ENCODE peak calls at places on chromosome 12, in eight cellular contexts. X is GM06990, P is lower lobe of right lung, K is heart right ventricle, A is mammary epithelial cell, N is astrocyte, L is body of pancreas, V is left ventricle myocardium inferior. C is an unnamed sample.

GRCh38 chr12:50302686-50303085 is 19.4 kb upstream of the LIMA1 start:
- DNase-seq in X (no peak), P (no peak), K (no peak), A (no peak), N (peak), L (no peak), V (no peak), C (no peak)

GRCh38 chr12:107622005-107622404 is 63.6 kb upstream of the PWP1 start:
- DNase-seq in X (no peak), P (no peak), K (no peak), A (no peak), N (peak), L (no peak), V (no peak), C (peak)

GRCh38 chr12:118109088-118109487 is 5.3 kb upstream of the VSIG10 start:
- DNase-seq in X (no peak), P (no peak), K (no peak), A (no peak), N (no peak), L (no peak), V (no peak), C (no peak)

GRCh38 chr12:6271281-6271680 is 39.2 kb upstream of the PLEKHG6 start:
- DNase-seq in X (no peak), P (peak), K (no peak), A (no peak), N (no peak), L (no peak), V (no peak), C (no peak)

GRCh38 chr12:12560587-12561304 is 1.9 kb downstream of the DUSP16 start:
- DNase-seq in X (peak), P (no peak), K (peak), A (peak), N (peak), L (peak), V (no peak), C (peak)

GRCh38 chr12:56204275-56204674 is 15.0 kb upstream of the SMARCC2 start:
- DNase-seq in X (no peak), P (no peak), K (no peak), A (no peak), N (no peak), L (no peak), V (no peak), C (no peak)

GRCh38 chr12:79083181-79083580 is 218.6 kb downstream of the SYT1 start:
- DNase-seq in X (no peak), P (no peak), K (no peak), A (peak), N (peak), L (no peak), V (no peak), C (peak)

GRCh38 chr12:75900781-75901254 is 130.8 kb downstream of the PHLDA1 start:
- DNase-seq in X (no peak), P (no peak), K (no peak), A (no peak), N (no peak), L (no peak), V (no peak), C (no peak)

GRCh38 chr12:15756822-15757221 is 32.4 kb downstream of the EPS8 start:
- DNase-seq in X (no peak), P (no peak), K (no peak), A (peak), N (peak), L (no peak), V (no peak), C (no peak)

GRCh38 chr12:41142376-41142775 is 45.7 kb upstream of the PDZRN4 start:
- DNase-seq in X (no peak), P (no peak), K (no peak), A (no peak), N (no peak), L (no peak), V (no peak), C (no peak)

GRCh38 chr12:12097821-12098688 is 27.3 kb downstream of the BCL2L14 start:
- DNase-seq in X (no peak), P (no peak), K (no peak), A (no peak), N (peak), L (no peak), V (no peak), C (no peak)

GRCh38 chr12:22039361-22039760 is 6.7 kb upstream of the CMAS start:
- DNase-seq in X (no peak), P (no peak), K (no peak), A (no peak), N (no peak), L (no peak), V (no peak), C (no peak)
- H3K4me3 ChIP-seq in X (no peak), P (no peak), K (no peak), A (no peak), N (no peak), L (no peak), V (no peak), C (no peak)

GRCh38 chr12:26193539-26193938 is 1.8 kb upstream of the SSPN start:
- DNase-seq in X (no peak), P (no peak), K (no peak), A (no peak), N (no peak), L (no peak), V (no peak), C (no peak)

GRCh38 chr12:26197832-26198231 is 2.5 kb downstream of the SSPN start:
- DNase-seq in X (no peak), P (no peak), K (peak), A (no peak), N (peak), L (peak), V (no peak), C (no peak)

GRCh38 chr12:26195250-26195640 is at the start of gene SSPN:
- DNase-seq in X (peak), P (peak), K (peak), A (peak), N (peak), L (peak), V (peak), C (peak)

GRCh38 chr12:26196424-26196722 is 1.0 kb downstream of the SSPN start:
- DNase-seq in X (no peak), P (no peak), K (no peak), A (peak), N (peak), L (no peak), V (no peak), C (peak)

GRCh38 chr12:26195641-26196423 is 459 bp downstream of the SSPN start:
- DNase-seq in X (peak), P (peak), K (peak), A (peak), N (peak), L (peak), V (peak), C (peak)
- H3K4me3 ChIP-seq in X (peak), P (peak), K (peak), A (peak), N (peak), L (peak), V (peak), C (peak)

GRCh38 chr12:119802472-119802871 is 74.6 kb downstream of the CIT start:
- DNase-seq in X (no peak), P (no peak), K (peak), A (no peak), N (peak), L (no peak), V (peak), C (peak)

GRCh38 chr12:119803391-119803791 is 73.7 kb downstream of the CIT start:
- DNase-seq in X (no peak), P (no peak), K (no peak), A (no peak), N (peak), L (peak), V (no peak), C (peak)

GRCh38 chr12:119808441-119808840 is 68.7 kb downstream of the CIT start:
- DNase-seq in X (no peak), P (no peak), K (no peak), A (peak), N (no peak), L (no peak), V (no peak), C (no peak)

GRCh38 chr12:119807380-119807779 is 69.7 kb downstream of the CIT start:
- DNase-seq in X (no peak), P (no peak), K (no peak), A (no peak), N (no peak), L (peak), V (no peak), C (no peak)

GRCh38 chr12:119804011-119804641 is 73.0 kb downstream of the CIT start:
- DNase-seq in X (peak), P (peak), K (peak), A (peak), N (peak), L (peak), V (peak), C (peak)
- H3K4me3 ChIP-seq in X (no peak), P (peak), K (peak), A (peak), N (peak), L (no peak), V (peak), C (peak)

GRCh38 chr12:98797200-98797599 is 152.1 kb downstream of the APAF1 start:
- DNase-seq in X (no peak), P (no peak), K (no peak), A (no peak), N (no peak), L (no peak), V (no peak), C (no peak)

GRCh38 chr12:98793121-98793520 is 148.0 kb downstream of the APAF1 start:
- DNase-seq in X (no peak), P (no peak), K (no peak), A (no peak), N (peak), L (no peak), V (no peak), C (no peak)

GRCh38 chr12:98799822-98800221 is 154.7 kb downstream of the APAF1 start:
- DNase-seq in X (no peak), P (no peak), K (no peak), A (no peak), N (no peak), L (no peak), V (no peak), C (no peak)

GRCh38 chr12:98799411-98799810 is 154.3 kb downstream of the APAF1 start:
- DNase-seq in X (no peak), P (no peak), K (no peak), A (no peak), N (no peak), L (no peak), V (no peak), C (no peak)

DNA sequence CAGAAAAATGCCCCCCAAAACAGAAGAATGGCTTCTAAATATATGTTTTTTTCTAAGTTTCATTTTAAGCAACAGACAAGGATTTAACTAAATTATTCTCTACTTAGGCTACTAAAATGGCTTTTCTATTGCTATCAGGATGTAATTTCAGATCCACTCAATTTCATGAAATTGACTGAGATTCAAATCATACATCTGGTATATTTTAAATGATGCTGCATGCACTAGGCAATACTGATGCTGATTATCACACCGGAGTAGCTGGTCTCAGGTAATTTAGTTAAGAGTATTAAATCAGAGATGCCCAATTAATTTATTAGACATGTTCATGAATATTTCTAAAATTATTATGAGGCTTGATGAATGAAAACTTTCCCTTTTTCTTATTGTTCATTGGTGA is 151.7 kb downstream of the APAF1 start:
- DNase-seq in X (no peak), P (no peak), K (no peak), A (no peak), N (no peak), L (no peak), V (no peak), C (no peak)
- H3K4me3 ChIP-seq in X (no peak), P (no peak), K (no peak), A (no peak), N (no peak), L (no peak), V (no peak), C (no peak)

GRCh38 chr12:43760396-43760795 is 1.6 kb downstream of the IRAK4 start:
- DNase-seq in X (no peak), P (no peak), K (no peak), A (no peak), N (no peak), L (peak), V (no peak), C (no peak)

GRCh38 chr12:43758728-43759563 is at the start of the genes IRAK4 and PUS7L:
- DNase-seq in X (peak), P (peak), K (peak), A (peak), N (peak), L (peak), V (peak), C (peak)

GRCh38 chr12:43763769-43764168 is 5.0 kb downstream of the IRAK4 start:
- DNase-seq in X (no peak), P (no peak), K (no peak), A (no peak), N (no peak), L (no peak), V (no peak), C (no peak)

GRCh38 chr12:43762596-43762995 is 3.8 kb downstream of the IRAK4 start:
- DNase-seq in X (no peak), P (no peak), K (no peak), A (no peak), N (no peak), L (no peak), V (no peak), C (no peak)

DNA sequence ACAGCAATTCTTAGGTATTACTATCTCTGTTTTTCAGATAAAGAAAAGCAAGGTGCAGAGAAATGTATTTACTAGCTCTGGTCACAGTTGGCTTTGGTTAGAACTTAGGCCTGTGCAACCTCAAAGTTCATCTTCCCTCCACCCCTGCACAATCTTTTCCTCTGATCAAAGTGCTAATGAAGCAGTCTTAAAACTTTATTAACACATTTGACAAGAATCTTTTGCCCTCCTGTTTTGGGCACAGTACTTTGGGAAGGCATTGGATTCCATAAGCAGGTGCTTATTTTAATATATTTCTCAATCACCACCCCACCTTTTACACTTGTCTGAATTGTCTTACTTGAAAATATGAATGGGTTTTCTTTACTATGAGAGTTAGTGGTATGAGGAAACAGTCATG is 2.8 kb downstream of the IRAK4 start:
- DNase-seq in X (no peak), P (no peak), K (no peak), A (no peak), N (no peak), L (no peak), V (no peak), C (no peak)
- H3K4me3 ChIP-seq in X (peak), P (no peak), K (no peak), A (no peak), N (no peak), L (no peak), V (no peak), C (no peak)

DNA sequence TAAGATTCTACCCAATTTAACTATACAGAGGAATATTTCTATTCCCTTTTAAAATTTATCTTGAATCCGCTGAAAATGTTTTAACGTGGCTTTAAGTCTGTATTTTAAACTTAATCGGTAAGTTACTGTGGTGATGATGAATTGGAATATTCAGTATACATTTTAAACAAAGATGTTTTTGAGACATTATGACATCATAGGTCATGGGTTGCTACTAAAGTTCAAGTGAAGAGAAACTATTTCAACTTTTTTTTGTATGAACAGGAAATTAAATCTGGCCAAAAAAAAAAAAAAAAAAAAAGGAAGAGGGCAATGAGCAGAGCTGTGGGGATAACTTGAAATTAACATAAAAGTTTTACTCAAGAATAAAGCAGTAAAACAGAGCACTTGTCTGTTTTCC is 109.0 kb downstream of the PLEKHA5 start:
- DNase-seq in X (no peak), P (no peak), K (no peak), A (no peak), N (no peak), L (no peak), V (no peak), C (no peak)
- H3K4me3 ChIP-seq in X (no peak), P (no peak), K (no peak), A (no peak), N (no peak), L (no peak), V (no peak), C (no peak)

DNA sequence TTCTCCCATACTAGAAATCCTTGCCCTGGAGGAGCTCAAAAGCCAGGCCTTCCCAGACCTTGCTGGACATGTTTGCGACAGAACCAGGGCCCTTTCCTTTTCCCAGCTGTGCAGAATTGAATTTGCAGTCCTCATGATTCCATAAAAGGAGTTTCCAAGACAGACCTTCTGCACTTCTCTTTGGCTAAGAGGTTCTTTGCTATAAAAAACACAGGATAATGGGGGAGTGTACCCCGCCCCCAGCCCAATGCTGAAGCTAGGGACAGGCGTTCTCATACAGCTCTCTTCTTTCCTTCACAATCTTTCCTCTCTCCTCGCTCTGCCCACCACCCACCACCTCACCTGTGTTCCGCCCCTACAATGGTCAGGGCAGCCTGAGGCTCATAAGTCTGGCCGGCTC is 172.3 kb upstream of the FKBP4 start:
- DNase-seq in X (no peak), P (no peak), K (no peak), A (no peak), N (no peak), L (no peak), V (no peak), C (no peak)
- H3K4me3 ChIP-seq in X (no peak), P (no peak), K (no peak), A (no peak), N (no peak), L (no peak), V (no peak), C (no peak)

DNA sequence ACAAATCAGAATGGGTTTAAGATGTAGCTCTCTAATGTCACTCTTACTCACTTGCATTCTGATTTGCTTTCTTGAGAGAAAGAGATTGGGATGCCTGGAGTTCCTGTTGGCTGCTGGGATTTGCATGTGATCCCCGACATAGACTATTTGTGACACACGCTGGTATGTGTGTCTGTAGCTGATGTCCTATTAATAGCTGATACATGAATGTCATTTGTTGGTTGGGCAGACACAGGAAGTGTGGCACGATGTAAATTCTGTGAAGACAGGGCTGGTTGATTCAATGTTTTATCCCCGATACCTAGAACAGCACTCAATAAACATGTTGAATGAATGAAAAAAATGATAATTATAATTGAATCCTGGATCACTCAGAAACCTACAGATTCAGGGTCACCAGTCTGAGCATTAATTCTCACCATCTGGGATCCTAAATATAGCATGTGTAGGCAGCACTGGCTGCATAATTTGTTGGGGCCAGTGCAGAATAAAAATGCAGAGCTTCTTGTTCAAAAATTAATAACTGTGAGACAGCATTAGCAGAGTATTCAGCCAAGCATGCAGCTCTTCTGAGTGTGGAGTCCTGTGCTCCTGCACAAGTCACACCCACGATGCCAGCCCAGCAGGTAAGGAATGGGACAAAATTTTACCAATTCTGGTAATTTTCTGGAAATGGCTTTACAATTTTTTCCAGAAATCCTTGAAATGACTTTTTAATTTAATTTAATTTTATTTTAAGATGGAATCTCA is 35.5 kb upstream of the SOCS2 start:
- DNase-seq in X (peak), P (no peak), K (peak), A (no peak), N (no peak), L (no peak), V (no peak), C (no peak)
- H3K4me3 ChIP-seq in X (no peak), P (no peak), K (no peak), A (no peak), N (no peak), L (no peak), V (peak), C (no peak)

GRCh38 chr12:106342397-106343212 is 14.9 kb upstream of the POLR3B start:
- DNase-seq in X (no peak), P (peak), K (peak), A (peak), N (peak), L (peak), V (peak), C (peak)
- H3K4me3 ChIP-seq in X (no peak), P (peak), K (peak), A (peak), N (peak), L (no peak), V (peak), C (peak)